ENCODE peak calls at places on chromosomes 3 and 15, in six cellular contexts. B is fibroblast of mammary gland, C is NT2/D1, Q is right cardiac atrium, L is endothelial cell, S is left ventricle myocardium superior. G is an unnamed sample.
A peak's percentile ranks its signal among the peaks of the same experiment; 100 is the strongest.

GRCh38 chr15:39786444-39787056 is 3.9 kb upstream of the FSIP1 start:
- DNase-seq in B (peak; percentile 72), C (no peak), L (no peak), Q (no peak), S (no peak), G (peak; percentile 80)

GRCh38 chr3:64685331-64685799 is 2.4 kb downstream of the ADAMTS9 start:
- DNase-seq in C (no peak), L (no peak), Q (peak; percentile 85), S (peak; percentile 65), B (peak; percentile 71), G (peak; percentile 76)

GRCh38 chr3:101802179-101802578 is 23.2 kb downstream of the NXPE3 start:
- DNase-seq in C (no peak), Q (no peak), S (no peak), L (no peak), B (no peak), G (no peak)

GRCh38 chr15:50773389-50773788 is 7.9 kb upstream of the SPPL2A start:
- DNase-seq in S (no peak), Q (no peak), C (no peak), L (no peak), B (no peak), G (no peak)

GRCh38 chr15:43187544-43188155 is 2.4 kb downstream of the CCNDBP1 start:
- DNase-seq in S (no peak), C (no peak), Q (no peak), L (no peak), B (peak; percentile 70), G (peak; percentile 76)

GRCh38 chr15:28107111-28107893 is 8.2 kb upstream of the OCA2 start:
- DNase-seq in Q (peak; percentile 62), C (no peak), L (peak; percentile 45), B (peak; percentile 22), S (peak; percentile 50), G (peak; percentile 32)

GRCh38 chr3:13655074-13655913 is 106.4 kb downstream of the FBLN2 start:
- DNase-seq in Q (peak; percentile 80), S (peak; percentile 79), L (peak; percentile 93), C (peak; percentile 57), B (peak; percentile 21), G (peak; percentile 38)

GRCh38 chr15:39752991-39753390 is 29.6 kb downstream of the FSIP1 start:
- DNase-seq in S (no peak), Q (no peak), B (no peak), L (no peak), C (no peak), G (no peak)

GRCh38 chr3:146259880-146260589 is 9.1 kb upstream of the PLSCR4 start:
- DNase-seq in S (no peak), B (no peak), C (no peak), Q (no peak), L (no peak), G (no peak)

GRCh38 chr15:63986751-63987341 is 59.4 kb downstream of the DAPK2 start:
- DNase-seq in S (no peak), L (no peak), C (no peak), B (no peak), Q (no peak), G (no peak)

GRCh38 chr3:48467473-48468267 is 21.1 kb downstream of the ATRIP start:
- DNase-seq in Q (no peak), L (no peak), C (no peak), B (no peak), S (no peak), G (no peak)

GRCh38 chr3:172038823-172039222 is 555 bp upstream of the FNDC3B start:
- DNase-seq in S (no peak), B (peak; percentile 61), L (no peak), C (no peak), Q (peak; percentile 55), G (peak; percentile 80)

GRCh38 chr3:170726976-170727661 is 141.2 kb upstream of the SLC7A14 start:
- DNase-seq in Q (no peak), S (no peak), L (no peak), B (peak; percentile 94), C (no peak), G (peak; percentile 91)

GRCh38 chr3:142285057-142285666 is 59.8 kb upstream of the GK5 start:
- DNase-seq in C (peak; percentile 1), S (no peak), B (no peak), Q (no peak), L (no peak), G (no peak)

GRCh38 chr15:58467722-58468436 is 36.1 kb downstream of the LIPC start:
- DNase-seq in B (no peak), L (no peak), Q (no peak), S (no peak), C (no peak), G (no peak)

GRCh38 chr3:127480196-127480933 is 110.2 kb downstream of the TPRA1 start:
- DNase-seq in S (no peak), Q (no peak), B (no peak), C (no peak), L (no peak), G (no peak)

GRCh38 chr3:195850857-195851531 is 39.3 kb upstream of the MUC4 start:
- DNase-seq in Q (peak; percentile 89), C (peak; percentile 90), B (peak; percentile 91), L (peak; percentile 90), S (peak; percentile 78), G (peak; percentile 95)

GRCh38 chr3:128275316-128276150 is 122.3 kb downstream of the EEFSEC start:
- DNase-seq in L (no peak), B (no peak), Q (peak; percentile 30), S (no peak), C (no peak), G (no peak)

GRCh38 chr15:98657721-98658120 is 9.4 kb downstream of the IGF1R start:
- DNase-seq in L (no peak), Q (no peak), C (no peak), S (no peak), B (peak; percentile 76), G (no peak)

GRCh38 chr3:193776626-193777025 is 183.6 kb downstream of the OPA1 start:
- DNase-seq in B (no peak), S (no peak), C (no peak), L (no peak), Q (no peak), G (no peak)

GRCh38 chr3:126293370-126294082 is 63.7 kb downstream of the KLF15 start:
- DNase-seq in L (no peak), S (peak; percentile 69), C (no peak), B (peak; percentile 10), Q (peak; percentile 73), G (peak; percentile 46)

GRCh38 chr3:39671116-39671515 is 138.3 kb upstream of the MYRIP start:
- DNase-seq in C (no peak), S (no peak), L (no peak), Q (no peak), B (peak; percentile 77), G (peak; percentile 15)

GRCh38 chr3:147613710-147614109 is 204.5 kb downstream of the ZIC1 start:
- DNase-seq in C (no peak), B (no peak), Q (no peak), L (no peak), S (no peak), G (no peak)

GRCh38 chr3:67329358-67329757 is 325.1 kb downstream of the SUCLG2 start:
- DNase-seq in C (no peak), L (no peak), Q (no peak), B (no peak), S (no peak), G (no peak)

GRCh38 chr3:152737021-152737908 is 97.7 kb upstream of the P2RY1 start:
- DNase-seq in B (peak; percentile 92), C (no peak), Q (peak; percentile 27), L (no peak), S (no peak), G (peak; percentile 85)

GRCh38 chr3:188559069-188559410 is 405.1 kb downstream of the LPP start:
- DNase-seq in S (no peak), B (peak; percentile 31), L (no peak), C (no peak), Q (no peak), G (peak; percentile 20)

GRCh38 chr3:94704467-94704866 is 641.6 kb downstream of the NSUN3 start:
- DNase-seq in B (no peak), C (no peak), L (no peak), S (no peak), Q (no peak), G (no peak)

GRCh38 chr3:17330660-17331059 is 411.8 kb downstream of the TBC1D5 start:
- DNase-seq in L (no peak), S (no peak), Q (no peak), B (no peak), C (no peak), G (no peak)

GRCh38 chr15:75307778-75308390 is 25.2 kb downstream of the GOLGA6D start:
- DNase-seq in L (peak; percentile 74), C (peak; percentile 84), Q (no peak), S (peak; percentile 43), B (peak; percentile 17), G (peak; percentile 24)

GRCh38 chr3:30319713-30320112 is 286.7 kb upstream of the TGFBR2 start:
- DNase-seq in S (peak; percentile 30), L (peak; percentile 8), B (peak; percentile 73), Q (peak; percentile 59), C (peak; percentile 13), G (peak; percentile 66)

GRCh38 chr3:25915673-25916072 is 125.8 kb downstream of the OXSM start:
- DNase-seq in B (no peak), S (no peak), L (no peak), Q (no peak), C (no peak), G (no peak)

GRCh38 chr15:43390723-43391122 is 19.8 kb downstream of the TUBGCP4 start:
- DNase-seq in B (peak; percentile 69), Q (no peak), C (no peak), S (no peak), L (no peak), G (no peak)

GRCh38 chr3:11588338-11588737 is 55.4 kb downstream of the VGLL4 start:
- DNase-seq in L (no peak), S (no peak), B (no peak), C (no peak), Q (no peak), G (no peak)

GRCh38 chr3:82376883-82377282 is 615.4 kb upstream of the GBE1 start:
- DNase-seq in C (peak; percentile 11), L (no peak), B (peak; percentile 18), S (no peak), Q (no peak), G (no peak)

GRCh38 chr3:188067932-188068331 is 86.0 kb upstream of the LPP start:
- DNase-seq in B (peak; percentile 87), L (no peak), Q (no peak), C (no peak), S (no peak), G (peak; percentile 65)

GRCh38 chr3:113157408-113157980 is 53.9 kb upstream of the BOC start:
- DNase-seq in S (peak; percentile 38), Q (no peak), C (no peak), B (peak; percentile 74), L (no peak), G (no peak)

GRCh38 chr3:45104715-45105711 is 41.2 kb downstream of the CDCP1 start:
- DNase-seq in B (peak; percentile 87), S (no peak), L (no peak), Q (no peak), C (no peak), G (peak; percentile 55)

GRCh38 chr3:56815571-56815970 is 13.8 kb upstream of the ARHGEF3 start:
- DNase-seq in S (no peak), Q (no peak), B (no peak), L (no peak), C (no peak), G (no peak)

GRCh38 chr3:14222900-14223594 is 44.4 kb downstream of the LSM3 start:
- DNase-seq in Q (no peak), L (no peak), C (no peak), S (no peak), B (peak; percentile 59), G (no peak)